ENCODE peak calls at places on chromosomes 1 and 21, in ten cellular contexts. F is sigmoid colon, O is glutamatergic neuron, C is Peyer's patch, N is K562, P is GM12865, W is neural crest cell, M is OCI-LY7, L is foreskin fibroblast, U is H9. D is an unnamed sample.

GRCh38 chr1:101683561-101683960 is 313.2 kb downstream of the OLFM3 start:
- DNase-seq in F (no peak), O (peak), C (no peak), N (no peak), P (no peak), W (no peak), M (no peak), L (no peak), U (no peak), D (no peak)

GRCh38 chr1:105462308-105462707 is 1594.2 kb upstream of the PRMT6 start:
- DNase-seq in F (no peak), O (no peak), C (no peak), N (no peak), P (no peak), W (no peak), M (no peak), L (no peak), U (no peak), D (no peak)

GRCh38 chr1:83845437-83846071 is 153.4 kb downstream of the TTLL7 start:
- DNase-seq in F (no peak), O (no peak), C (no peak), N (no peak), P (no peak), W (no peak), M (no peak), L (peak), U (no peak), D (no peak)

GRCh38 chr1:183804916-183805734 is at the start of gene RGL1:
- DNase-seq in F (peak), O (peak), C (peak), N (no peak), P (peak), W (peak), M (no peak), L (peak), U (peak), D (peak)

GRCh38 chr1:45755697-45756096 is 5.2 kb upstream of the IPP start:
- DNase-seq in F (no peak), O (no peak), C (no peak), N (no peak), P (no peak), W (no peak), M (no peak), L (no peak), U (no peak), D (no peak)

GRCh38 chr1:56920551-56920950 is 45.3 kb downstream of the C8B start:
- DNase-seq in F (no peak), O (no peak), C (no peak), N (no peak), P (no peak), W (no peak), M (no peak), L (peak), U (no peak), D (no peak)

GRCh38 chr1:10694274-10694632 is 102.2 kb downstream of the CASZ1 start:
- DNase-seq in F (no peak), O (no peak), C (no peak), N (no peak), P (peak), W (no peak), M (peak), L (no peak), U (peak), D (peak)

GRCh38 chr1:242525769-242526168 is 1.3 kb upstream of the PLD5 start:
- DNase-seq in F (no peak), O (no peak), C (no peak), N (no peak), P (no peak), W (no peak), M (no peak), L (no peak), U (no peak), D (no peak)

GRCh38 chr21:29121759-29122158 is 8.7 kb upstream of the MAP3K7CL start:
- DNase-seq in F (no peak), O (no peak), C (no peak), N (no peak), P (peak), W (no peak), M (peak), L (no peak), U (no peak), D (peak)

GRCh38 chr1:183116416-183116815 is 69.6 kb upstream of the LAMC2 start:
- DNase-seq in F (no peak), O (no peak), C (no peak), N (no peak), P (no peak), W (no peak), M (no peak), L (no peak), U (no peak), D (no peak)

GRCh38 chr1:112524251-112524650 is 15.5 kb downstream of the WNT2B start:
- DNase-seq in F (no peak), O (no peak), C (no peak), N (no peak), P (no peak), W (no peak), M (no peak), L (no peak), U (peak), D (no peak)

GRCh38 chr1:13617108-13617507 is 33.5 kb downstream of the PDPN start:
- DNase-seq in F (peak), O (no peak), C (no peak), N (no peak), P (no peak), W (no peak), M (no peak), L (no peak), U (no peak), D (no peak)

GRCh38 chr1:110185181-110185580 is 24.9 kb upstream of the KCNC4 start:
- DNase-seq in F (no peak), O (no peak), C (no peak), N (no peak), P (no peak), W (no peak), M (no peak), L (no peak), U (no peak), D (no peak)
- TF ChIP-seq CTCF in F (no peak), O (no peak), C (no peak), N (no peak), P (no peak), W (no peak), M (no peak), L (no peak), U (no peak), D (no peak)

GRCh38 chr1:160874935-160875334 is 10.0 kb downstream of the ITLN1 start:
- DNase-seq in F (no peak), O (no peak), C (no peak), N (no peak), P (no peak), W (no peak), M (no peak), L (no peak), U (no peak), D (no peak)

GRCh38 chr1:160879056-160879455 is 5.9 kb downstream of the ITLN1 start:
- DNase-seq in F (no peak), O (no peak), C (no peak), N (no peak), P (no peak), W (no peak), M (no peak), L (no peak), U (no peak), D (no peak)

GRCh38 chr1:160876311-160876710 is 8.7 kb downstream of the ITLN1 start:
- DNase-seq in F (no peak), O (no peak), C (no peak), N (no peak), P (no peak), W (no peak), M (no peak), L (no peak), U (no peak), D (no peak)

GRCh38 chr1:160877221-160877620 is 7.8 kb downstream of the ITLN1 start:
- DNase-seq in F (no peak), O (no peak), C (no peak), N (peak), P (peak), W (no peak), M (peak), L (no peak), U (no peak), D (peak)
- TF ChIP-seq CTCF in F (no peak), O (no peak), C (peak), N (peak), P (peak), W (peak), M (peak), L (no peak), U (peak), D (no peak)

GRCh38 chr1:115677570-115677969 is 35.8 kb downstream of the VANGL1 start:
- DNase-seq in F (no peak), O (no peak), C (no peak), N (peak), P (no peak), W (no peak), M (no peak), L (no peak), U (no peak), D (no peak)
- TF ChIP-seq CTCF in F (no peak), O (no peak), C (no peak), N (peak), P (no peak), W (no peak), M (no peak), L (no peak), U (peak), D (no peak)

DNA sequence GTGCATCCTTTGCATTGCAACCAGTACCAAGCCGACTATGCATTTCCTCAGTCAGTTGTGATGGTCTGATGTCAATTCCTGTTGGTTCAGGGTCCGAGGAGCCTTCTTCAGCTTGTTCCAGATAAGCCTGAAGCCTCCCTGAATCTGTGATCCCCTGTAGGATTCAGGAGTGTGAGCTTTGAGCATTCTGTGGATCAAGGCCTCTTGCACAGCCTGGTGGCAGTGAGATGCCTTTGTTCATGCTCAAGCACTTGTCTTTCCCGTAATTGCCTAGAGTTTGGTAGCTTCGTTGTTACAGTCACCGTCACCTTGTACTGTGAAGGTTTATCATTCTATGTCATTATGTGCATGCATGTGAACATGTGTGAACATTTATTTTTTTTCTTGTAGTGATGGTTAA is 103.5 kb downstream of the PBX1 start:
- DNase-seq in F (no peak), O (no peak), C (no peak), N (no peak), P (no peak), W (no peak), M (no peak), L (no peak), U (no peak), D (no peak)
- TF ChIP-seq CTCF in F (no peak), O (no peak), C (peak), N (no peak), P (no peak), W (peak), M (no peak), L (no peak), U (peak), D (no peak)